ENCODE peak calls at places on chromosomes 5 and 9, in seven cellular contexts. E is adipocyte, A is neuronal stem cell, R is BE2C, O is breast epithelium, Q is aorta, S is esophagus squamous epithelium. Z is an unnamed sample.

GRCh38 chr5:59460368-59461153 is 433.0 kb downstream of the PDE4D start:
- DNase-seq in A (no peak), S (no peak), R (no peak), O (no peak), E (no peak), Q (no peak), Z (no peak)

GRCh38 chr9:137482094-137482781 is 23.1 kb upstream of the NSMF start:
- DNase-seq in E (peak; percentile 85), A (no peak), Q (peak; percentile 85), R (peak; percentile 66), O (peak; percentile 84), S (no peak), Z (peak; percentile 35)

GRCh38 chr5:58156977-58157701 is 302.7 kb downstream of the PLK2 start:
- DNase-seq in A (peak; percentile 23), E (no peak), R (no peak), S (no peak), Q (no peak), O (no peak), Z (peak; percentile 54)

GRCh38 chr5:143445726-143446125 is 42.2 kb upstream of the NR3C1 start:
- DNase-seq in E (no peak), S (no peak), Q (no peak), O (no peak), R (no peak), A (no peak), Z (no peak)

GRCh38 chr5:98902733-98903132 is 26.1 kb downstream of the CHD1 start:
- DNase-seq in Q (no peak), A (no peak), S (no peak), R (no peak), E (peak; percentile 53), O (no peak), Z (no peak)

GRCh38 chr5:100761192-100761591 is 141.9 kb downstream of the ST8SIA4 start:
- DNase-seq in Q (no peak), S (no peak), O (no peak), R (no peak), A (no peak), E (peak; percentile 47), Z (no peak)

GRCh38 chr5:175572922-175573321 is 84.9 kb upstream of the HRH2 start:
- DNase-seq in E (no peak), O (no peak), S (no peak), Q (peak; percentile 56), A (no peak), R (no peak), Z (peak; percentile 62)

GRCh38 chr5:759111-759741 is 25.3 kb downstream of the ZDHHC11B start:
- DNase-seq in Q (peak; percentile 61), A (peak; percentile 61), R (peak; percentile 31), S (no peak), O (peak; percentile 85), E (no peak), Z (peak; percentile 84)

GRCh38 chr9:130172858-130173461 is 756 bp downstream of the NCS1 start:
- DNase-seq in O (no peak), A (no peak), R (peak; percentile 66), Q (peak; percentile 74), E (peak; percentile 82), S (no peak), Z (no peak)

DNA sequence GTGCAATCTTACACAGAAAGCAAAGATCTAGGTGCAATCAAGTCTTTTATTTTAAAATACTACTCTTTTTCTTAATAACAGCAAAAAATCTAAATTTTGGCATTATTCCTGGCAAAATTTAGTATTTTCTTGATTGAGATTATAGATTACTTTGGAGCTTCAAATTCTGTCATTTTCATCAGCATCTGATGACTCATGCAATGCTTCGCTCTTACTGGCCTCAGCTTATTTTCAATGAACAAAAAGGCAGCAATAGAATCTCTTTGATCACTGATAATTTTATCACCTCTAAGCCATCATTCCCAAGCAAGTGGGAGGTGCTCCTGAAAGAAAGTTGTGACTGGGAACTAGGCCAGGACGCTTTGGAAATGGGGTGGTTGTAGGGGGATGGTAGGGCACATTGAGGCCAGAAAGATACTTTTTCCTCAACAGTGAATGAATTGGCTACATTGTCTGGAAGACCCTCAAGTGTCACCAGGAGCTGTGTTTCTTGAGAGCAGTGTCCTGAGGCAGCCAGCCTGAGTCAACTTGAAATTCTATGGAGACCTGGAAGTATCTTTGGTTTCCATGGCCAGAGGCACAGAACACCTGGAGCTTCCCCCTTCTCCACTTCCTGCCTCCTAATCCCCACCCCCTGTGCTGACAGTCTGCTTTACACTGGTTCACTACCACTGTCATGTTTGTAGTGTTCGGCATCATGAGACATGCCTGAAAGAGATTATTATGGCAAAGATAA is 46.9 kb upstream of the APC start:
- DNase-seq in E (no peak), A (no peak), R (no peak), O (no peak), S (no peak), Q (no peak), Z (no peak)
- H3K4me1 ChIP-seq in E (peaks cover 14% of the 10 kb centered on the region), A (peaks cover 8% of the 10 kb centered on the region), R (peaks cover 2% of the 10 kb centered on the region), O (no peaks in the 10 kb centered on the region), S (no peaks in the 10 kb centered on the region), Q (no peaks in the 10 kb centered on the region), Z (no peaks in the 10 kb centered on the region)

DNA sequence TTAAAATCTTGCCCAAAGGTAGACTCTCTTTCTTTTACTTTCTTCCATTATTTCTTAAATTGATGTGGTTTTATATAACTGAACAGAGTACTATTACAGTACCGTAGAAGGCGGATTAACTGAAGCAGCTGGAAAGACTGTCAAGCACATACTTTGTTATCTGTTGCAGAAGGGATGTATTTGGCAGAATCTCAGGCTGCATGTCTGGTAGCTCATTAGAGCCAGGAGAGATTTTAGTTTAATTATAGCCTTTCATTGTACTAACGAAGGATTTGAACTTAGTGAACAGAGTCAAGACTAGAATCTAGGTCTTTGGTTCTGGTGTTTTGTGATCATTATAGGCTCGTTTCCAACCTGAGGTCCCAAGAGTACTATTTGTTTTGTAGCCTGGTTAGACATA is 20.6 kb downstream of the ZNF354C start:
- DNase-seq in S (no peak), A (no peak), E (no peak), O (no peak), R (no peak), Q (no peak), Z (no peak)
- H3K9me3 ChIP-seq in S (peaks cover 5% of the 10 kb centered on the region), A (peaks cover 50% of the 10 kb centered on the region), E (peaks cover 100% of the 10 kb centered on the region), O (peaks cover 82% of the 10 kb centered on the region), R (peaks cover 9% of the 10 kb centered on the region), Q (peaks cover 36% of the 10 kb centered on the region), Z (peaks cover 100% of the 10 kb centered on the region)

DNA sequence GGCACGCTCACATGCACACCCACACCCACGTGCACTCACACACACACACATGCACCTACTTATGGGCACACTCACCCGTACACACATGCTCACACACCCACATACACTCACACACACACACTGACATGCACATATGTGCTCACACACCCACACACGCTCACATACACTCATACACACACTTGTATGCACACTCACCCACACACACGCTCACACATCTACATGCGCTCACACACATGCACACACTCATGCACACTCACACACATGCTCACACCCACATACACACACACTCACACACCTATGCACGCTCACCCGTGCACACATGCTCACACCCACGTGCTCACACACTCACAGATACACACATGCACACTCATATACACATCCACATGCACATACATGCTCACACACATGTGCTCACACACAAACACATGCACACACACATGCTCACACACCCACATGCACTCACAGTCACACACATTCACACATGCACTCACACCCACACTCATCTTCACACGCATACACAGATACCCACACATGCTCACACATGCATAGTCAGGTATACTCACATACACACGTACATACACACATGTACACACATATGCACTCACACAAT is 138.3 kb downstream of the OLFM1 start:
- DNase-seq in A (no peak), S (no peak), Q (no peak), E (no peak), O (no peak), R (peak; percentile 0), Z (peak; percentile 15)
- H3K4me1 ChIP-seq in A (peaks cover 26% of the 10 kb centered on the region), S (no peaks in the 10 kb centered on the region), Q (no peaks in the 10 kb centered on the region), E (no peaks in the 10 kb centered on the region), O (no peaks in the 10 kb centered on the region), R (peaks cover 21% of the 10 kb centered on the region), Z (no peaks in the 10 kb centered on the region)

GRCh38 chr5:2256646-2257288 is 374.0 kb upstream of the IRX4 start:
- DNase-seq in R (no peak), Q (no peak), S (no peak), O (no peak), E (no peak), A (no peak), Z (no peak)
- H3K9me3 ChIP-seq in R (peaks cover 3% of the 10 kb centered on the region), Q (no peaks in the 10 kb centered on the region), S (no peaks in the 10 kb centered on the region), O (no peaks in the 10 kb centered on the region), E (no peaks in the 10 kb centered on the region), A (no peaks in the 10 kb centered on the region), Z (no peaks in the 10 kb centered on the region)

GRCh38 chr9:93039976-93040375 is 18.5 kb upstream of the SUSD3 start:
- DNase-seq in E (no peak), A (no peak), R (no peak), S (no peak), Q (no peak), O (no peak), Z (no peak)
- H3K4me1 ChIP-seq in E (no peaks in the 10 kb centered on the region), A (peaks cover 7% of the 10 kb centered on the region), R (no peaks in the 10 kb centered on the region), S (no peaks in the 10 kb centered on the region), Q (no peaks in the 10 kb centered on the region), O (no peaks in the 10 kb centered on the region), Z (no peaks in the 10 kb centered on the region)

DNA sequence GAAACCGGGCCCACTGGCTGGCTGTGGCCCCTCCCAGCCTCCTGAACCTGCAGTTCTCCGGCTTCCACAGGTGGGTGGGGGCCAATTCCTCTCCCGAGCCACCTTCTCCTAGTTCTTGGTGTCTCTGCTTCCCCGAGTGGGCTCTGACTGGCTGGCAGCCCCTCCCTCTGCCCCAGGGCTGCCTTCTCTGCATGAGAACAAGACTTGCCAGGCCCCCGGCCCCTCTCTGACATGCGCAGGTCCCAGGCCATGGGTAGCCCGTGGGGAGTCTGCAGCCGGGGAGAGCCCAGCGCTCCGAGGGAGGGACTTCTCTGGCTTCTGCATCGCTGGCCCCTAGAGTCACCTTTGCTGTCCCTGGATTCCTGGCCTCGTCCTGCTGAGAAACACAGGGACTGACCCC is 421.7 kb downstream of the IRX2 start:
- DNase-seq in A (no peak), O (no peak), S (no peak), R (no peak), E (no peak), Q (no peak), Z (no peak)
- H3K9me3 ChIP-seq in A (peaks cover 7% of the 10 kb centered on the region), O (no peaks in the 10 kb centered on the region), S (no peaks in the 10 kb centered on the region), R (no peaks in the 10 kb centered on the region), E (peaks cover 2% of the 10 kb centered on the region), Q (peaks cover 2% of the 10 kb centered on the region), Z (no peaks in the 10 kb centered on the region)

DNA sequence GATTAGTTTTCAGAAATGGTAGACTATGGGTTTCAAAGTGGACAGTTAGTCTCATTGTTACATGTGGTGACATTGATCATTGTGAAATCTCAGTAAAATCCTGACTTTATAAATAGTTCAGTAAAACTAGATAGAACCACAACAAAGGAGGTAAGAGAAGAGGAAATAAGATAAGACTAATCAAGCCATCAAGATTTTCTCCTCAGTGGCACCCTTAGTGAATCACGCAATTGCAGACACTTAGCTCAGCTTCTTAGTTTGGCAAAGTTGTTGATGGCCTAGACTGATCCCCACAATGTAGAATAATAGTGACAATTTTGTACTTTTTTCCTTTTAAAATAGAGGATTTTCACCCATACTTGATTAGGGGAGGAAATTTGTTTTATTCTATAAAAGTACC is 426.7 kb upstream of the ITGA1 start:
- DNase-seq in S (no peak), R (no peak), E (no peak), A (no peak), Q (no peak), O (no peak), Z (no peak)
- H3K4me1 ChIP-seq in S (no peaks in the 10 kb centered on the region), R (peaks cover 14% of the 10 kb centered on the region), E (no peaks in the 10 kb centered on the region), A (no peaks in the 10 kb centered on the region), Q (no peaks in the 10 kb centered on the region), O (no peaks in the 10 kb centered on the region), Z (no peaks in the 10 kb centered on the region)

GRCh38 chr5:111028865-111029264 is 42.6 kb upstream of the TSLP start:
- DNase-seq in O (no peak), A (no peak), Q (no peak), S (no peak), R (no peak), E (no peak), Z (no peak)
- H3K9me3 ChIP-seq in O (no peaks in the 10 kb centered on the region), A (no peaks in the 10 kb centered on the region), Q (no peaks in the 10 kb centered on the region), S (no peaks in the 10 kb centered on the region), R (no peaks in the 10 kb centered on the region), E (no peaks in the 10 kb centered on the region), Z (no peaks in the 10 kb centered on the region)

Z was measured in heart left ventricle.